ENCODE peak calls at places on chromosomes 6 and 20, in ten cellular contexts. B, K, D, R, U, W, L, J, X and Y are unnamed samples.

GRCh38 chr20:25580711-25581110 is 4.6 kb downstream of the NINL start:
- DNase-seq in D (no peak), J (no peak), W (no peak), K (no peak), L (no peak), B (no peak), U (no peak), X (no peak), R (peak), Y (peak)

GRCh38 chr20:54203281-54203680 is 4.6 kb upstream of the PFDN4 start:
- DNase-seq in X (no peak), W (no peak), L (no peak), J (no peak), U (no peak), B (no peak), K (no peak), R (no peak), D (no peak), Y (no peak)

GRCh38 chr6:113522376-113522775 is 334.8 kb upstream of the MARCKS start:
- DNase-seq in U (no peak), K (no peak), L (no peak), J (no peak), X (no peak), B (no peak), R (no peak), W (no peak), D (no peak), Y (peak)

GRCh38 chr6:29827579-29828470 is at the start of gene HLA-G:
- DNase-seq in D (no peak), X (no peak), L (no peak), R (no peak), W (no peak), B (no peak), U (no peak), J (no peak), K (peak), Y (no peak)

GRCh38 chr20:20207291-20207690 is 155.0 kb downstream of the CFAP61 start:
- DNase-seq in J (no peak), X (no peak), U (no peak), L (no peak), R (no peak), W (no peak), D (no peak), B (no peak), K (no peak), Y (no peak)

GRCh38 chr6:100230115-100230975 is 234.4 kb downstream of the SIM1 start:
- DNase-seq in B (no peak), K (no peak), U (no peak), J (no peak), D (no peak), W (no peak), X (no peak), R (no peak), L (no peak), Y (peak)

GRCh38 chr20:15675813-15676484 is 897.3 kb downstream of the KIF16B start:
- DNase-seq in D (no peak), R (no peak), L (no peak), J (no peak), X (no peak), K (no peak), B (no peak), W (no peak), U (no peak), Y (no peak)

GRCh38 chr6:30613251-30614043 is 3.6 kb downstream of the PPP1R10 start:
- DNase-seq in U (no peak), K (no peak), L (no peak), B (no peak), W (no peak), X (no peak), D (no peak), J (no peak), R (peak), Y (no peak)

GRCh38 chr20:35618032-35618371 is 2.4 kb downstream of the SPAG4 start:
- DNase-seq in K (no peak), U (no peak), R (no peak), L (no peak), X (no peak), J (no peak), B (no peak), W (no peak), D (no peak), Y (no peak)

GRCh38 chr6:117449549-117450439 is 24.1 kb upstream of the ROS1 start:
- DNase-seq in J (peak), K (no peak), L (peak), B (peak), W (peak), D (no peak), X (peak), R (peak), U (peak), Y (peak)

GRCh38 chr6:23656257-23656731 is 469.7 kb upstream of the NRSN1 start:
- DNase-seq in J (no peak), U (no peak), W (no peak), K (no peak), D (no peak), R (no peak), X (no peak), L (no peak), B (no peak), Y (no peak)

GRCh38 chr6:34852406-34853085 is 35.3 kb downstream of the TAF11 start:
- DNase-seq in B (no peak), J (no peak), R (no peak), W (no peak), U (no peak), X (no peak), D (no peak), K (no peak), L (no peak), Y (peak)

GRCh38 chr6:80457044-80457933 is 350.8 kb downstream of the BCKDHB start:
- DNase-seq in X (no peak), D (peak), J (peak), K (no peak), W (peak), R (peak), B (no peak), L (no peak), U (no peak), Y (peak)

GRCh38 chr6:25469797-25470388 is 182.1 kb upstream of the SCGN start:
- DNase-seq in X (no peak), R (no peak), K (no peak), D (no peak), U (no peak), W (no peak), J (no peak), L (no peak), B (no peak), Y (no peak)

GRCh38 chr6:150072201-150072600 is 3.3 kb upstream of the ULBP3 start:
- DNase-seq in X (no peak), U (no peak), L (no peak), R (peak), W (peak), K (peak), B (peak), D (no peak), J (peak), Y (peak)

GRCh38 chr20:39968495-39968894 is 720.5 kb downstream of the MAFB start:
- DNase-seq in U (no peak), J (no peak), B (no peak), W (no peak), L (no peak), K (no peak), D (no peak), X (no peak), R (no peak), Y (no peak)

GRCh38 chr6:55678330-55679224 is 99.6 kb upstream of the HMGCLL1 start:
- DNase-seq in U (no peak), D (no peak), W (no peak), J (no peak), R (peak), X (no peak), B (no peak), K (no peak), L (no peak), Y (no peak)

GRCh38 chr20:50142812-50143211 is 10.7 kb downstream of the PEDS1 start:
- DNase-seq in D (no peak), L (no peak), K (no peak), U (no peak), J (no peak), B (no peak), R (no peak), X (no peak), W (no peak), Y (no peak)

GRCh38 chr6:25280617-25280990 is 1.4 kb downstream of the CARMIL1 start:
- DNase-seq in L (no peak), D (no peak), K (no peak), U (no peak), B (no peak), X (no peak), R (no peak), J (no peak), W (no peak), Y (no peak)

GRCh38 chr6:15922510-15923307 is 206.2 kb upstream of the MYLIP start:
- DNase-seq in W (no peak), L (no peak), J (no peak), X (no peak), K (no peak), B (no peak), D (no peak), R (no peak), U (no peak), Y (peak)

GRCh38 chr6:155248021-155249001 is 15.5 kb upstream of the CLDN20 start:
- DNase-seq in J (peak), L (peak), D (no peak), B (no peak), K (no peak), U (no peak), X (no peak), R (peak), W (peak), Y (peak)

GRCh38 chr20:37903317-37904007 is 535 bp downstream of the VSTM2L start:
- DNase-seq in U (no peak), R (no peak), L (peak), K (no peak), W (no peak), J (peak), D (no peak), X (no peak), B (no peak), Y (no peak)

GRCh38 chr20:57999465-58000111 is 228.9 kb downstream of the ANKRD60 start:
- DNase-seq in K (peak), J (peak), D (peak), R (no peak), B (no peak), X (no peak), U (no peak), W (no peak), L (peak), Y (no peak)

GRCh38 chr6:31128093-31128676 is 7.9 kb upstream of the CDSN start:
- DNase-seq in K (no peak), D (peak), W (no peak), B (peak), R (peak), U (peak), L (peak), X (peak), J (peak), Y (peak)

GRCh38 chr20:50506270-50506579 is 4.0 kb upstream of the PTPN1 start:
- DNase-seq in D (no peak), K (no peak), W (no peak), B (no peak), X (no peak), L (no peak), J (no peak), R (no peak), U (no peak), Y (no peak)

GRCh38 chr6:50381106-50381415 is 331.3 kb upstream of the DEFB112 start:
- DNase-seq in W (no peak), D (no peak), J (peak), B (no peak), K (no peak), X (no peak), R (no peak), U (no peak), L (peak), Y (no peak)

GRCh38 chr6:158599635-158600034 is 39.7 kb downstream of the TMEM181 start:
- DNase-seq in B (no peak), J (no peak), R (no peak), X (no peak), W (no peak), U (no peak), K (no peak), L (no peak), D (no peak), Y (no peak)

DNA sequence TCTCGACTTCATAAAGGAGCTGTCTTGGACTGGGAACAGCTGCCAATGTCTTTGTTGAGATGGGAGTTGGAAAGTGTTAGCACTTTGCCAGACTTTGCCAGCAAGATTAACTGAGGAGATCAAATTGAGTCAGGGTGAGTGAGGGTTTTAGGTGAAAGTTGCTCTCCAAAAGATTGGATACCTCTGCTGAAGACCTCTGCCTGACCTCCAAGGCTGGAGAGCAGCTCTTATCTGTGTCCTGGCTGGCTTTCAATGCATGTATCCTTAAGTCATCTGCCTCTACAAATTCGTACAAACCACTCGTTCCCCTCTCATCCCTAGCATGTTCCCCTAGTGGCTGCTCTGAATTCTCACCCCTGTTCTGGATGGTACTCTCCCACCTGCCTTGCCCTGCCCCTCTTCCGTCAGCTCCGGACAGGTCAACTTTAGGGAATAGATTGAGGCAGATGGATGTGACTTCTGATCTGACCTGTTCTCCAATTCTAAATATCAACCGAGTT is at the start of gene EFCAB8:
- DNase-seq in U (no peak), K (no peak), R (no peak), D (no peak), J (no peak), L (no peak), X (no peak), W (no peak), B (no peak), Y (no peak)
- TF ChIP-seq CTCF in U (peak), K (no peak), R (no peak), D (no peak), J (peak), L (no peak), X (peak), W (peak), B (no peak), Y (no peak)

GRCh38 chr20:36744243-36744642 is 1.6 kb downstream of the NDRG3 start:
- DNase-seq in D (no peak), X (no peak), J (no peak), W (no peak), R (no peak), B (no peak), U (no peak), K (no peak), L (no peak), Y (no peak)

GRCh38 chr20:36742558-36742957 is 3.3 kb downstream of the NDRG3 start:
- DNase-seq in D (no peak), R (no peak), U (no peak), X (no peak), K (no peak), J (no peak), W (no peak), L (no peak), B (no peak), Y (no peak)

GRCh38 chr20:36744764-36745191 is 1.1 kb downstream of the NDRG3 start:
- DNase-seq in X (no peak), D (peak), B (no peak), L (peak), J (peak), R (peak), W (no peak), U (peak), K (peak), Y (peak)

GRCh38 chr20:36745234-36745926 is 510 bp downstream of the NDRG3 start:
- DNase-seq in R (no peak), U (peak), J (no peak), B (no peak), X (no peak), D (peak), L (no peak), W (no peak), K (peak), Y (no peak)

DNA sequence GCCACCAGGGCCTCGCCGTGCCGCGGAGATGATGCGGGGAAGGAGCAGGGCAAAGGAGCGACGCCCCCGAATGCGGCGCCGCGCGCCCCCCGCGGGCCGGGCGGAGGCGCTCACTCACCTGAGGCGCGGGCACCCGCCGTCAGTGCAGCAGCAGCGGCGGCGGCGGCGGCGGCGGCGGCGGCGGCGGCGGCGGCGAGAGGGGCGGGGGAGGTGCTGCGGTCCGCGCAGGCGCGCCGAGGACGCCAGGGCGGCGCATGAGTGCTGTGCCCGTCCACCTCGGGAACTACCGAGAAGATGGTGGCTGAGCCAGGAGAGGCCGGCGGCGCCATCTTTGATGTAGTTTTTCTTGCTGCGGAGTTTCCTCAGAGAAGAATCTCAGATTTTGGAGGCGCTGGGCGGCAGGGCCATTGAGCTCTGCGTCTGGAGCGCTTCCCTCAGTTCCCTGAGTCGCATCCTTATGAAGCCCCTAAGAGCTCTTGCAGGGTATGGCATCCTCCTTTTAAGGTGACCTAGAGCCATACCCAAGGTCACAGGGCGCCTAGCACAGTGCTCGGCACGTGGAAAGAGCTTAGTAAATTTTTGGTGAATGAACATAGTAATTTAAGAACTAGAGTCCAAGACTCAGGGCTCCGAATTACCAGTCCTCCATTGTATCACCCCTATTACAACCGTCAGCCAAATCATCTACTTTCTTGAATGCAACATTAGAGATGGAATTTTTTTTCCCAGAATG is at the start of gene NDRG3:
- DNase-seq in D (peak), J (peak), U (peak), R (peak), W (peak), L (peak), B (peak), K (peak), X (peak), Y (peak)
- TF ChIP-seq CTCF in D (peak), J (no peak), U (peak), R (no peak), W (no peak), L (no peak), B (no peak), K (no peak), X (peak), Y (no peak)

DNA sequence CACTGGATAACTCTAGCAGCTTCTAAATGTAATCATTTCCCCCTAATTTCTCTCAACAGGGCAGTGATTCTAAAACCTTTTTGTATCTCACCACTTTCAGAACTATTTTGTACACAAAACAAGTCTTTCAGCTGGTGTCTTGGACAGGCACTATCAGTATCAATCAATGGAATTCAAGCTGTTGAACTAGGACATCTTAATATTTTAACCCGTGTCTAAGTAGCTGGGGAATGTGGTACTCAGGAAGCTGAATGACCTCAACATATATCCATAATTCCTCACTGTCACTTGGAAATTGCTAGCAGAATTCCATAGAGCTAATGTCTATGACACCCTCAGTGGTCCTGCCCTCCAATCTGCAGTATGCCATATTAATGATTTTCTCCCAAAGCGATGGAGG is 24.5 kb downstream of the ADAT2 start:
- DNase-seq in R (no peak), X (no peak), K (no peak), U (no peak), B (no peak), L (no peak), J (no peak), W (no peak), D (no peak), Y (peak)
- TF ChIP-seq CTCF in R (no peak), X (no peak), K (no peak), U (no peak), B (no peak), L (no peak), J (no peak), W (no peak), D (no peak), Y (no peak)

GRCh38 chr6:111027219-111027618 is 45.4 kb downstream of the RPF2 start:
- DNase-seq in B (no peak), L (no peak), U (no peak), D (no peak), K (no peak), X (no peak), J (no peak), W (no peak), R (no peak), Y (no peak)
- TF ChIP-seq CTCF in B (no peak), L (no peak), U (peak), D (peak), K (no peak), X (no peak), J (no peak), W (peak), R (peak), Y (no peak)

GRCh38 chr20:59750209-59750840 is 146.0 kb downstream of the PHACTR3 start:
- DNase-seq in R (no peak), B (no peak), L (no peak), U (no peak), J (no peak), D (no peak), W (no peak), X (no peak), K (no peak), Y (no peak)

GRCh38 chr20:59752704-59753460 is 148.5 kb downstream of the PHACTR3 start:
- DNase-seq in X (no peak), R (no peak), B (no peak), D (peak), U (no peak), K (no peak), L (no peak), J (no peak), W (no peak), Y (peak)

GRCh38 chr20:59752101-59752586 is 147.8 kb downstream of the PHACTR3 start:
- DNase-seq in L (no peak), J (no peak), R (no peak), X (no peak), W (no peak), U (no peak), D (peak), B (no peak), K (no peak), Y (peak)

GRCh38 chr20:59749293-59749680 is 144.9 kb downstream of the PHACTR3 start:
- DNase-seq in J (no peak), L (no peak), W (no peak), B (no peak), D (no peak), K (no peak), U (no peak), R (peak), X (no peak), Y (peak)

GRCh38 chr20:59751075-59751711 is 146.9 kb downstream of the PHACTR3 start:
- DNase-seq in U (peak), K (peak), B (no peak), L (peak), D (peak), W (peak), J (peak), X (peak), R (peak), Y (peak)
- TF ChIP-seq CTCF in U (peak), K (peak), B (no peak), L (peak), D (peak), W (peak), J (peak), X (peak), R (peak), Y (peak)

GRCh38 chr20:44420497-44420896 is 55.2 kb upstream of the TTPAL start:
- DNase-seq in K (no peak), J (no peak), W (no peak), B (no peak), L (no peak), U (no peak), X (no peak), R (no peak), D (no peak), Y (no peak)
- TF ChIP-seq CTCF in K (no peak), J (no peak), W (no peak), B (no peak), L (no peak), U (no peak), X (no peak), R (no peak), D (no peak), Y (no peak)

GRCh38 chr20:42041000-42041565 is 422.9 kb upstream of the CHD6 start:
- DNase-seq in L (no peak), X (no peak), J (no peak), W (no peak), R (no peak), K (no peak), B (no peak), D (no peak), U (no peak), Y (no peak)
- TF ChIP-seq CTCF in L (no peak), X (peak), J (no peak), W (no peak), R (no peak), K (no peak), B (no peak), D (peak), U (peak), Y (peak)

GRCh38 chr6:111478064-111478476 is 4.9 kb downstream of the REV3L start:
- DNase-seq in W (no peak), L (no peak), B (no peak), J (no peak), K (no peak), U (no peak), X (no peak), R (peak), D (no peak), Y (peak)

GRCh38 chr6:111480988-111481830 is 1.8 kb downstream of the REV3L start:
- DNase-seq in J (no peak), B (no peak), K (no peak), D (no peak), X (no peak), R (peak), U (no peak), L (no peak), W (no peak), Y (no peak)

GRCh38 chr6:111481836-111482235 is 1.2 kb downstream of the REV3L start:
- DNase-seq in B (no peak), W (no peak), R (peak), D (no peak), L (no peak), J (no peak), K (no peak), X (no peak), U (no peak), Y (peak)

GRCh38 chr6:111477481-111477938 is 5.5 kb downstream of the REV3L start:
- DNase-seq in L (no peak), R (no peak), X (no peak), D (no peak), J (no peak), W (no peak), B (no peak), K (no peak), U (no peak), Y (no peak)

GRCh38 chr6:111478749-111479148 is 4.3 kb downstream of the REV3L start:
- DNase-seq in U (no peak), J (no peak), D (no peak), K (no peak), X (no peak), B (no peak), L (no peak), W (peak), R (peak), Y (peak)
- TF ChIP-seq CTCF in U (no peak), J (no peak), D (peak), K (no peak), X (no peak), B (peak), L (no peak), W (peak), R (peak), Y (peak)